ENCODE peak calls at places on chromosomes 11 and 22, in five cellular contexts. M, S, L, F and V are unnamed samples.

GRCh38 chr11:42161886-42162285 is 702.4 kb upstream of the LRRC4C start:
- DNase-seq in M (peak; percentile 6), S (no peak), L (no peak), F (no peak), V (no peak)

GRCh38 chr11:83159901-83160865 is 3.3 kb downstream of the PCF11 start:
- DNase-seq in M (peak; percentile 21), S (no peak), L (peak; percentile 49), F (no peak), V (no peak)

GRCh38 chr11:87924125-87924524 is 251.1 kb downstream of the RAB38 start:
- DNase-seq in M (no peak), S (no peak), L (no peak), F (no peak), V (no peak)

GRCh38 chr22:24440270-24440717 is 12.9 kb downstream of the ADORA2A start:
- DNase-seq in M (no peak), S (peak; percentile 89), L (no peak), F (no peak), V (no peak)

GRCh38 chr22:50425179-50425916 is 49.5 kb downstream of the SBF1 start:
- DNase-seq in M (no peak), S (no peak), L (no peak), F (no peak), V (no peak)

GRCh38 chr11:34308821-34309585 is 48.8 kb downstream of the ABTB2 start:
- DNase-seq in M (peak; percentile 41), S (no peak), L (no peak), F (no peak), V (no peak)

GRCh38 chr22:23232094-23232905 is 52.0 kb downstream of the BCR start:
- DNase-seq in M (no peak), S (no peak), L (no peak), F (no peak), V (no peak)

GRCh38 chr22:22184277-22184807 is 60.2 kb upstream of the VPREB1 start:
- DNase-seq in M (no peak), S (no peak), L (no peak), F (no peak), V (no peak)

GRCh38 chr11:92717240-92717639 is 252.2 kb upstream of the MTNR1B start:
- DNase-seq in M (no peak), S (no peak), L (no peak), F (no peak), V (no peak)

GRCh38 chr11:111623527-111624030 is 21.3 kb downstream of the SIK2 start:
- DNase-seq in M (no peak), S (no peak), L (no peak), F (no peak), V (peak; percentile 13)